ENCODE peak calls at places on chromosomes 1 and 21, in five cellular contexts. U is H9, R is neuronal stem cell, G is H1, K is IMR-90. W is an unnamed sample.

GRCh38 chr1:66931548-66932124 is 6.8 kb downstream of the MIER1 start:
- DNase-seq in G (no peak), K (no peak), U (no peak), R (no peak), W (no peak)

GRCh38 chr1:143720087-143721023 is 251.4 kb downstream of the FAM72C start:
- DNase-seq in K (peak; percentile 11), R (no peak), U (no peak), G (peak; percentile 61), W (no peak)

GRCh38 chr1:62045579-62045978 is 149.1 kb upstream of the L1TD1 start:
- DNase-seq in R (no peak), K (no peak), U (no peak), G (no peak), W (no peak)

GRCh38 chr1:206706298-206706791 is 21.6 kb downstream of the MAPKAPK2 start:
- DNase-seq in K (peak; percentile 92), G (no peak), U (no peak), R (peak; percentile 36), W (peak; percentile 83)

GRCh38 chr21:27806261-27806660 is 839.4 kb upstream of the ADAMTS5 start:
- DNase-seq in G (no peak), U (no peak), R (no peak), K (peak; percentile 23), W (peak; percentile 39)

GRCh38 chr21:45417256-45417950 is 12.4 kb downstream of the COL18A1 start:
- DNase-seq in K (no peak), U (no peak), G (no peak), R (no peak), W (no peak)

GRCh38 chr1:8873506-8874229 is 4.8 kb downstream of the ENO1 start:
- DNase-seq in G (peak; percentile 63), U (peak; percentile 90), K (peak; percentile 98), R (no peak), W (peak; percentile 98)

GRCh38 chr1:21265644-21266043 is 24.6 kb downstream of the ECE1 start:
- DNase-seq in K (no peak), G (no peak), U (no peak), R (no peak), W (no peak)

GRCh38 chr1:89962024-89962741 is 32.7 kb upstream of the ZNF326 start:
- DNase-seq in G (no peak), R (no peak), K (peak; percentile 68), U (no peak), W (peak; percentile 94)

GRCh38 chr1:101756411-101756810 is 240.3 kb downstream of the OLFM3 start:
- DNase-seq in U (no peak), K (no peak), G (no peak), R (no peak), W (no peak)

DNA sequence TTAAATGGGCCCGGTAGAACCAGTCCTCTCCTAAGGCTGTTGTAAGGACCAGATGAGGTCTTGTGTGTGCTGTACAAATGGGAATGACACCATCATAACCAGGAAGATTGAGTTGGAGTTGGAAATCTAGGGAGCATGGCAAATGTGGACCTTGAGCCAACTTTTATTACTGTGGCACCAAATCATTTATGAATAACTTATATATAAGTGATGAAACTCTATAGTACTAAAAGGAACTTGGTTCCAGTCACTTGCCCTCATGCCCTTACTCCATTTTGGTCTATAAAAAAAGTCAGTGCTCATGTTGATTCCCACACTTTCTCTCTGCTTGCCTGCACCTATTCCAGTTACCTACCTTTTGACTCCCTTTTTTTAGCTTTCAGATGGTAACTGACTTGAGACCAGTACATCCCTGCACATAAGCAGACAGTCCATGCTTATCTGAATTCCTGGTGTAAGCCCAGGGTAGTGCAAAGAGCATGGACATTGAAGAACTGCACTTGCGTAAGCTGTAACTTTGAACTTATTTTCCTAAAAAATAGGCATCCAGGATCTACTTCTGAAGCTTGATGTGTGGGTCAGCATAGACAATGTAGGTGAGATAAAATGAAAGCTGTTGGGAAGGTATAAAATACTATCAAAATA is 210.6 kb downstream of the PBX1 start:
- DNase-seq in K (no peak), G (no peak), R (no peak), U (no peak), W (no peak)
- H2BK15ac ChIP-seq in K (peak overlapping the region; percentile 82), G (no peak overlapping the region), R (no peak overlapping the region), U (no peak overlapping the region), W (no peak overlapping the region)

GRCh38 chr1:14136881-14137280 is 436.9 kb downstream of the PRDM2 start:
- DNase-seq in U (no peak), K (no peak), G (no peak), R (no peak), W (no peak)

GRCh38 chr1:14136152-14136763 is 436.3 kb downstream of the PRDM2 start:
- DNase-seq in G (no peak), U (peak; percentile 88), K (no peak), R (no peak), W (no peak)

GRCh38 chr1:14138627-14139026 is 438.6 kb downstream of the PRDM2 start:
- DNase-seq in U (no peak), R (no peak), G (no peak), K (no peak), W (no peak)

GRCh38 chr1:14137411-14138134 is 437.6 kb downstream of the PRDM2 start:
- DNase-seq in R (no peak), K (no peak), G (no peak), U (no peak), W (no peak)

DNA sequence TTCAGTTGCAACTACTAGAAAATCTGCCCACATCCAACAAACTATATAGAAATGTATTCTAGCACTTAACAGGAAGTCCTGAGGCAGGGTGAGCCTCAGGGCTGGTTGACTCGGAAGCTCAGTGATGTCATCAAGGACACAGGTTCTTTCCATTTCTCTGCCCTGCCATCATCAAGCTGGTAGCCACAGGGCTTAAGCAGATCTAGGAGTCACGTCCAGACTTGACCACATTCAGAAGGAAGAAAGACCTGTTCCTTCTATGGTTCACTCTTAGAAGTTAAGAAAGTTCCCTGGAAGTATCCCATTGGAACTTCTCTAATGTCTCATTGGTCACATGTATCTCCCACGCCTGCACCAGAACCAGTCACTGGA is 438.1 kb downstream of the PRDM2 start:
- DNase-seq in R (no peak), K (no peak), U (no peak), G (no peak), W (no peak)
- H4K91ac ChIP-seq in R (no peak overlapping the region), K (no peak overlapping the region), U (no peak overlapping the region), G (peak overlapping the region; percentile 37), W (no peak overlapping the region)

GRCh38 chr1:63108226-63108625 is 214.1 kb upstream of the FOXD3 start:
- DNase-seq in R (no peak), K (no peak), U (no peak), G (no peak), W (no peak)
- H2BK15ac ChIP-seq in R (no peak overlapping the region), K (no peak overlapping the region), U (no peak overlapping the region), G (no peak overlapping the region), W (no peak overlapping the region)

GRCh38 chr1:1419812-1420653 is 1.0 kb downstream of the ANKRD65 start:
- DNase-seq in K (no peak), U (peak; percentile 53), G (no peak), R (no peak), W (no peak)
- H4K91ac ChIP-seq in K (no peak overlapping the region), U (no peak overlapping the region), G (peak overlapping the region; percentile 85), R (peak overlapping the region; percentile 53), W (peak overlapping the region; percentile 80)

GRCh38 chr1:182392045-182393028 is 747 bp upstream of the GLUL start:
- DNase-seq in G (no peak), U (no peak), R (no peak), K (peak; percentile 9), W (peak; percentile 50)

GRCh38 chr1:182389619-182390047 is 2.0 kb downstream of the GLUL start:
- DNase-seq in U (no peak), K (no peak), R (no peak), G (no peak), W (peak; percentile 16)

GRCh38 chr1:182394055-182394775 is 2.6 kb upstream of the GLUL start:
- DNase-seq in U (no peak), R (no peak), K (no peak), G (no peak), W (no peak)

GRCh38 chr1:182391028-182391361 is 595 bp downstream of the GLUL start:
- DNase-seq in R (no peak), G (no peak), U (no peak), K (no peak), W (no peak)

DNA sequence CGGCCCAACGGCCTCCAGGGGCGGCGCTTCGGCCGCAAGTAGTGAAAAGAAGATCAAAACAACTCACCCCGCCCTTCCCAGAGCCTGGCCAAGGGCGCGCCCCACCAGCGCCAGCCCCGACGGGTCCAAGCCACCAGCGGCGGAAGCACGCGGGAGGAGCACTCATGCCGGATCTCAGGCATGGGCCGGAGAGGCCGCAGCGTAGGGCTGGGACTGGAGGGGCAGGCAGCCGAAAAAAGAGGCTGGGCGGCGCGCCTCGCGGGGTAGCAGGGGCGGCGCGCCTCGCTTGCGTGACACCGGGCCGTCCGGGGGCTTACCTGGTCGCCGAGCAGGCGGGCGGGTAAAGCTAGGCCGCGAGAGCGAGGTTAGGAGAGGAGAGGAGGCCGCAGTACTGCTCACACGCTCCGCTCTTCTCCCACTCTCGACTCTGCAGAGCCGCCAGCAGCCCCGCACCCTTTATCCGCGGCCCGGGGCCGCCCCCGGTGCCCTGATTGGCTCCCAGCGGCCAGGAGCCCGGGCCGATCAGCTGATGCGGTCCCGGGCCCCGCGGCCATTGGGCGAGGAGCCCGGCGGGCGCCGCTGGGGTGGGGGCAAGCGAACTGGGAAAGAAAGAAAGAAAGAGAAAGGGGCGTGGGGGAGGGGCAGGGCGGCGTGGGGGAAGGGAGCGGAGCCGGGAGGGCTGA is at the start of gene GLUL:
- DNase-seq in R (peak; percentile 97), U (peak; percentile 96), G (peak; percentile 94), K (peak; percentile 89), W (peak; percentile 94)
- H2BK15ac ChIP-seq in R (no peak within 1 kb of the TSS), U (no peak within 1 kb of the TSS), G (no peak within 1 kb of the TSS), K (no peak within 1 kb of the TSS), W (peak within 1 kb of the TSS; percentile 99)

GRCh38 chr1:23168462-23169218 is at the start of gene LUZP1:
- DNase-seq in U (peak; percentile 87), G (peak; percentile 98), K (peak; percentile 86), R (peak; percentile 92), W (peak; percentile 89)
- H4K91ac ChIP-seq in U (no peak within 1 kb of the TSS), G (no peak within 1 kb of the TSS), K (peak within 1 kb of the TSS; percentile 73), R (no peak within 1 kb of the TSS), W (peak within 1 kb of the TSS; percentile 7)

GRCh38 chr1:211260161-211261107 is 1.3 kb downstream of the RCOR3 start:
- DNase-seq in R (peak; percentile 59), U (peak; percentile 85), G (peak; percentile 84), K (peak; percentile 61), W (peak; percentile 85)

GRCh38 chr1:211258310-211258755 is 833 bp upstream of the RCOR3 start:
- DNase-seq in G (peak; percentile 71), R (no peak), U (peak; percentile 74), K (peak; percentile 60), W (peak; percentile 80)

GRCh38 chr1:211258756-211259595 is at the start of gene RCOR3:
- DNase-seq in K (peak; percentile 87), R (peak; percentile 95), G (peak; percentile 95), U (peak; percentile 95), W (peak; percentile 92)

GRCh38 chr1:211259596-211260126 is 495 bp downstream of the RCOR3 start:
- DNase-seq in K (no peak), G (no peak), R (no peak), U (no peak), W (no peak)

DNA sequence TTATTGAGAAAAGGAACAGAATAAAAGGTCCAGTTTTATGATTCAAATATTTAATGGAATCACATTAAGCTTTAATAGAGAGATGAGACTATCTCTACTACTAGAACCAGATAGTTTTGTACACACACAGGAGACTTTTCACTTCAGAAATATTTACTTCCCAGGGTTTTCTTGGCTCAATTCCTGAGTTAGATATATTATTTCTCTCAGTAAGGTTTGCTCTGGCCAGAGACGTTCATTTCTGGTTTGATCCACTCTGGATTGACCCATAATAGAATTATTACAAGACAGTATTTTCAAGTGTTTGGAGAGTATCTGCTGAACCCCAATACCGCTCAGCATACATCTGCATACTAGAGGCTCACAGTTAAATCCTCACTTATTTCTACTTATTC is 1.3 kb upstream of the RCOR3 start:
- DNase-seq in G (no peak), R (no peak), U (no peak), K (peak; percentile 38), W (no peak)
- H2BK15ac ChIP-seq in G (no peak overlapping the region), R (no peak overlapping the region), U (no peak overlapping the region), K (no peak overlapping the region), W (no peak overlapping the region)

GRCh38 chr1:154404511-154404931 is 622 bp upstream of the IL6R start:
- DNase-seq in K (no peak), G (no peak), R (no peak), U (no peak), W (no peak)
- H4K91ac ChIP-seq in K (peak overlapping the region; percentile 19), G (peak overlapping the region; percentile 61), R (no peak overlapping the region), U (no peak overlapping the region), W (no peak overlapping the region)